ENCODE peak calls at places on chromosomes 3 and 15, in nine cellular contexts. H is AG09319; M is HCEC 1CT; V is stimulated activated CD4-positive, alpha-beta T cell treated with anti-CD3 and anti-CD28 coated beads, Interleukin-2, amount 100 ng/mL, for 48 hours; N is activated T-cell treated with anti-CD3 and anti-CD28 coated beads for 1 hour; Z is EL; S is KBM-7; O is ELF-1; F is activated CD8-positive, alpha-beta memory T cell treated with anti-CD3 and anti-CD28 coated beads for 48 hours. C is an unnamed sample.
A peak's percentile ranks its signal among the peaks of the same experiment; 100 is the strongest.

GRCh38 chr3:69993747-69994146 is 5.8 kb upstream of the SAMMSON start:
- DNase-seq in V (no peak), H (no peak), N (no peak), M (no peak), Z (no peak), F (no peak), O (no peak), S (no peak), C (no peak)

GRCh38 chr15:34252545-34252944 is 27.7 kb downstream of the EMC4 start:
- DNase-seq in M (no peak), N (no peak), V (no peak), F (no peak), Z (no peak), O (no peak), H (no peak), S (peak; percentile 9), C (no peak)

GRCh38 chr15:85496551-85497545 is 116.4 kb downstream of the AKAP13 start:
- DNase-seq in Z (no peak), O (no peak), M (no peak), S (no peak), V (no peak), F (no peak), N (no peak), H (no peak), C (no peak)

GRCh38 chr3:34919025-34919424 is 720.3 kb upstream of the ARPP21 start:
- DNase-seq in Z (no peak), M (no peak), F (no peak), S (no peak), V (no peak), N (no peak), O (peak; percentile 55), H (no peak), C (no peak)

GRCh38 chr3:38840987-38841386 is 25.0 kb upstream of the SCN10A start:
- DNase-seq in F (no peak), N (no peak), V (no peak), S (no peak), Z (no peak), M (no peak), H (no peak), O (no peak), C (no peak)

GRCh38 chr15:83613716-83614115 is 40.2 kb upstream of the ADAMTSL3 start:
- DNase-seq in O (no peak), M (no peak), N (no peak), H (no peak), Z (no peak), S (no peak), V (no peak), F (no peak), C (no peak)

GRCh38 chr3:130892759-130893239 is 1.1 kb upstream of the ATP2C1 start:
- DNase-seq in Z (peak; percentile 68), O (peak; percentile 60), M (peak; percentile 73), H (peak; percentile 52), V (peak; percentile 57), S (peak; percentile 88), N (peak; percentile 48), F (peak; percentile 5), C (peak; percentile 74)

GRCh38 chr15:59825926-59826325 is 136.8 kb upstream of the BNIP2 start:
- DNase-seq in M (no peak), H (no peak), N (no peak), F (no peak), V (no peak), S (no peak), Z (no peak), O (no peak), C (no peak)

GRCh38 chr3:64656544-64656943 is 31.3 kb downstream of the ADAMTS9 start:
- DNase-seq in O (no peak), M (no peak), Z (no peak), V (no peak), H (no peak), F (no peak), N (no peak), S (no peak), C (no peak)

GRCh38 chr3:67362686-67363085 is 291.7 kb downstream of the SUCLG2 start:
- DNase-seq in S (no peak), M (no peak), F (no peak), O (no peak), N (no peak), Z (no peak), V (no peak), H (no peak), C (no peak)

GRCh38 chr15:63892794-63893441 is 59.2 kb upstream of the HERC1 start:
- DNase-seq in N (peak; percentile 50), S (peak; percentile 100), V (peak; percentile 66), O (no peak), Z (no peak), M (no peak), F (peak; percentile 66), H (no peak), C (no peak)

GRCh38 chr3:29679967-29680366 is 399.1 kb downstream of the RBMS3 start:
- DNase-seq in M (no peak), Z (no peak), V (no peak), H (no peak), F (no peak), N (no peak), S (no peak), O (no peak), C (no peak)

GRCh38 chr15:38536201-38536676 is 28.4 kb downstream of the RASGRP1 start:
- DNase-seq in N (no peak), H (peak; percentile 25), O (no peak), F (no peak), V (no peak), S (no peak), Z (peak; percentile 98), M (peak; percentile 83), C (peak; percentile 50)

GRCh38 chr3:31873254-31873653 is 107.8 kb downstream of the OSBPL10 start:
- DNase-seq in H (no peak), V (no peak), O (no peak), Z (no peak), M (no peak), F (no peak), S (no peak), N (no peak), C (no peak)

GRCh38 chr3:174094671-174095070 is 697.1 kb downstream of the NLGN1 start:
- DNase-seq in H (no peak), F (no peak), N (no peak), Z (no peak), S (no peak), V (no peak), O (no peak), M (no peak), C (no peak)

GRCh38 chr3:67765575-67765974 is 111.2 kb upstream of the SUCLG2 start:
- DNase-seq in H (no peak), N (no peak), O (no peak), M (peak; percentile 77), V (no peak), Z (peak; percentile 57), S (no peak), F (no peak), C (no peak)

GRCh38 chr3:114362815-114363214 is 69.0 kb downstream of the TIGIT start:
- DNase-seq in M (peak; percentile 51), O (no peak), Z (peak; percentile 40), S (no peak), H (no peak), F (no peak), V (no peak), N (no peak), C (no peak)

GRCh38 chr3:17023006-17023664 is 138.4 kb downstream of the PLCL2 start:
- DNase-seq in M (no peak), V (peak; percentile 33), F (peak; percentile 33), Z (peak; percentile 25), H (no peak), S (no peak), O (no peak), N (peak; percentile 8), C (no peak)

GRCh38 chr3:153289334-153289808 is 127.3 kb downstream of the RAP2B start:
- DNase-seq in M (peak; percentile 15), S (peak; percentile 38), H (no peak), V (no peak), N (no peak), O (no peak), F (no peak), Z (peak; percentile 31), C (no peak)

GRCh38 chr3:36890261-36890660 is 54.6 kb downstream of the TRANK1 start:
- DNase-seq in N (no peak), S (no peak), M (no peak), H (no peak), O (peak; percentile 86), V (no peak), F (no peak), Z (no peak), C (no peak)

GRCh38 chr3:52743721-52744120 is 27.0 kb downstream of the NEK4 start:
- DNase-seq in N (no peak), M (no peak), F (no peak), S (no peak), V (no peak), O (no peak), Z (no peak), H (no peak), C (no peak)

GRCh38 chr3:42070089-42070885 is 20.9 kb upstream of the TRAK1 start:
- DNase-seq in F (no peak), Z (peak; percentile 30), V (no peak), H (no peak), S (no peak), N (no peak), M (no peak), O (no peak), C (no peak)

GRCh38 chr3:46538803-46539442 is 27.2 kb downstream of the LRRC2 start:
- DNase-seq in V (peak; percentile 41), F (peak; percentile 52), H (no peak), M (peak; percentile 79), N (peak; percentile 72), S (peak; percentile 89), Z (peak; percentile 75), O (peak; percentile 70), C (peak; percentile 62)

GRCh38 chr3:114525278-114525677 is 231.4 kb downstream of the TIGIT start:
- DNase-seq in V (no peak), M (peak; percentile 42), S (no peak), N (no peak), H (no peak), F (no peak), Z (no peak), O (no peak), C (no peak)

GRCh38 chr3:122092460-122093165 is 37.5 kb downstream of the CD86 start:
- DNase-seq in Z (peak; percentile 51), S (peak; percentile 44), N (no peak), H (no peak), F (peak; percentile 40), V (peak; percentile 59), O (peak; percentile 21), M (peak; percentile 57), C (no peak)

GRCh38 chr15:51825701-51826100 is 3.8 kb upstream of the TMOD3 start:
- DNase-seq in Z (no peak), O (no peak), N (no peak), M (no peak), F (no peak), H (no peak), S (no peak), V (no peak), C (no peak)

GRCh38 chr15:67835349-67836133 is 4.3 kb downstream of the RNU6-1 start:
- DNase-seq in H (no peak), M (no peak), Z (no peak), N (no peak), F (no peak), O (peak; percentile 73), S (no peak), V (no peak), C (no peak)

GRCh38 chr3:193971268-193971751 is 164.6 kb upstream of the HES1 start:
- DNase-seq in N (no peak), H (no peak), Z (peak; percentile 9), V (no peak), F (no peak), O (no peak), S (peak; percentile 4), M (no peak), C (no peak)

GRCh38 chr3:125322166-125322565 is 53.0 kb downstream of the ZNF148 start:
- DNase-seq in H (no peak), M (peak; percentile 68), V (no peak), F (no peak), S (no peak), N (no peak), Z (peak; percentile 74), O (no peak), C (no peak)

GRCh38 chr3:105747056-105747455 is 121.8 kb downstream of the CBLB start:
- DNase-seq in O (no peak), N (no peak), S (no peak), V (no peak), M (peak; percentile 55), F (no peak), H (no peak), Z (peak; percentile 50), C (no peak)

GRCh38 chr15:28105224-28105791 is 6.2 kb upstream of the OCA2 start:
- DNase-seq in H (no peak), O (no peak), Z (no peak), S (no peak), M (no peak), N (no peak), F (no peak), V (no peak), C (no peak)